ENCODE peak calls at places on chromosomes 4 and X, in four cellular contexts. U, Z, J and S are unnamed samples.

GRCh38 chrX:19870206-19870605 is 17.2 kb downstream of the SH3KBP1 start:
- DNase-seq in U (no peak), Z (no peak), J (no peak), S (no peak)

GRCh38 chr4:167023359-167023925 is 210.9 kb downstream of the SPOCK3 start:
- DNase-seq in U (no peak), Z (no peak), J (no peak), S (no peak)

GRCh38 chrX:55709735-55710134 is 7.8 kb upstream of the RRAGB start:
- DNase-seq in U (no peak), Z (no peak), J (no peak), S (peak; percentile 16)

GRCh38 chr4:89044147-89044900 is 12.7 kb downstream of the FAM13A start:
- DNase-seq in U (no peak), Z (no peak), J (no peak), S (no peak)

GRCh38 chrX:38052096-38052495 is 45.7 kb downstream of the SYTL5 start:
- DNase-seq in U (peak; percentile 35), Z (peak; percentile 92), J (no peak), S (no peak)

GRCh38 chrX:124226129-124226528 is 106.3 kb upstream of the TEX13D start:
- DNase-seq in U (no peak), Z (no peak), J (no peak), S (no peak)

GRCh38 chr4:3816983-3817382 is 50.8 kb downstream of the ADRA2C start:
- DNase-seq in U (no peak), Z (no peak), J (no peak), S (no peak)

GRCh38 chr4:185305979-185306442 is 89.7 kb downstream of the LRP2BP start:
- DNase-seq in U (peak; percentile 27), Z (peak; percentile 97), J (no peak), S (no peak)

GRCh38 chr4:143437937-143438336 is 75.6 kb upstream of the SMARCA5 start:
- DNase-seq in U (no peak), Z (no peak), J (no peak), S (no peak)

GRCh38 chr4:80101768-80102116 is 28.7 kb upstream of the ANTXR2 start:
- DNase-seq in U (no peak), Z (peak; percentile 69), J (no peak), S (no peak)
- TF ChIP-seq POLR2A in U (no peak), Z (no peak), J (no peak), S (no peak)

DNA sequence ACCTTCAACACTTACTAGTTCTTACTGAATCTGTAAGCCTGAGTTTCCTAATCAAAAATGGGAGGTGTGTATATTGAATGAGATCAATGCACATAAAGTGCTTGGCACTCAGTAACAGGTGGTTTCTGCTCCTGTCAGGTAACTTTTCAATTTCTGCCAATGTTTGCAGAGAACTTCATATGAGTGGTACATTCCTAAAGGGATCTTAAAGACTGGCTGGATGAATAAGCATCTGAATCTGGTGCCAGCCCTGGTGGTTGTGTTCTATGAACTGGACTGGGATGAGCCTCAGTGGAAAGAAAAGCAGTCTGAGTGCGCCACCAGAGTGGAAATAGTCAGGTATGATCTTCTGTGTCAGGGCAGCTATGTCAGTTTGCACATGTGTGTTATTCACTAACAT is 7.0 kb downstream of the TRAPPC11 start:
- DNase-seq in U (no peak), Z (no peak), J (no peak), S (no peak)
- TF ChIP-seq POLR2A in U (no peak), Z (no peak), J (no peak), S (no peak)

DNA sequence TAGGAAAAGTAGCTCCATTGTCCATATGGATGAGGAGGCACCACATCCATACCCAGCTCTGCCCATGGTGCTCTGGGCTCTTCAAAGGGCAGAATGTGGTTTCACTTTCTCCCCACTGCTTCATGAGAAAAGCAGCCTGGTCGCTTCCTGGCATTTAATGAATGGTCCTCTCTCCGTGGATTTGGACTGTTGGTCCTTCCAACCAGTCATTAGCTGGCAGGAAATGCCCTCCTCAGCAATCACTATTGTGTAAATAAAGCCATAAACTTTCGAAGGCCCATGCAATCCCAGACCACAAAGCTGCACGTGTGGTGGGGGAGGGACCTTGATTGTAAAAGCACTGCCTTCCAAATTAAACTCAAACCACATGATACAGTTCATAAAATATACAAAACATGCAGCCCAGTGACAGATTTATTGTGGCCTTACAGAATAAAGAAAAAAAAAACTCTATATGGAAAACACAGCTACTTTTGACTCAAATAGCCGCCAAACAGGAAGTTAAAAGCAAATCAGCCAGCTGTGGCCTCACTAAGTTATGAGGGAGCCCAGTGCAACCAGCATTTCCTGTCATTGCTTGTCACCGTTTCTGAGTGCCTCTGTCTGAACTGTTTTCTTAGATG is 8.1 kb downstream of the MBNL3 start:
- DNase-seq in U (peak; percentile 80), Z (peak; percentile 20), J (peak; percentile 80), S (peak; percentile 53)
- TF ChIP-seq POLR2A in U (no peak), Z (no peak), J (no peak), S (no peak)

DNA sequence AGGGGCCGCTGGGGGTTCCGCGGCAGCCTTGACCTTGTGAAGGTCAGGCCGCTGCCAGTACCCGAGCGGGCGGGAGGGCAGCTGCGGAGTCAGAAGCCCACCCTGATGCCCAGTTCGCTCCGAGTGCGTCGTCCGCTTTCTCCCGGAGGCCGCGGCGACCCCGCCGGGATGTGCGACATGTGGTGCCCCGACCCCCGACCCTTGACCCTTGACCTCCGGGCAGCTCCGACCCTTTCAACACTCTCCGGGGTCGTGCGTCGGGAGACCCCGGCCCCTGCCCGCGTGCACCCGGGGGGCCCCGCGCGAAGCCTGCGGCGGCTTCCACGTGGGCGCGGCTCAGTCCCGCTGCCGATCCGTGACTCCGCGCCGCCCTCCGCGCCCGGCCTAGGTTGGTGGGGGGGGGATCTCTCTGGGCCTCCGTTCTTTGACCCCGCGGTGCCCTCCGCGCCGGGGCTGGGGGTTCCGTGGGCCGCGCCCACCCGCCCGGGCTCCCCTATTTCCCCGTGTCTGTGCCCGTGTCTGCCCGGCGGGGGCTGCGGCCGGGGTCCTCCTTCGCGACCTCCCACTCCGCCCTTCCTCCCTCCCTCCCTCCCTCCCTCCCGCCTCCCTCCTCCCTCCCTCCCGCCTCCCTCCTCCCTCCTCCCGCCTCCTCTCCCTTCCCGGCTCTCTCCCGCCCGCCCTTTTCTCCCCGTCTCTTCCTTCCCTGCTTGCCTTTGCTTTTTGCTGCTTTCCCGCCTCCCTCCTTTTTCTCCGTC is 640 bp upstream of the SLC25A6 start:
- DNase-seq in U (no peak), Z (peak; percentile 52), J (peak; percentile 74), S (no peak)
- TF ChIP-seq POLR2A in U (peak; percentile 72), Z (no peak), J (no peak), S (peak; percentile 20)

GRCh38 chr4:38663021-38663800 is 788 bp upstream of the KLF3 start:
- DNase-seq in U (peak; percentile 75), Z (no peak), J (no peak), S (peak; percentile 74)
- TF ChIP-seq POLR2A in U (peak; percentile 42), Z (no peak), J (peak; percentile 93), S (no peak)